ENCODE peak calls at places on chromosomes 16 and 17, in five cellular contexts. R, U, Q, J and L are unnamed samples.

GRCh38 chr17:33560871-33561270 is 267.8 kb upstream of the ASIC2 start:
- DNase-seq in U (no peak), Q (no peak), J (no peak), R (no peak), L (no peak)

GRCh38 chr17:21282850-21283249 is 1.7 kb upstream of the MAP2K3 start:
- DNase-seq in U (no peak), R (no peak), J (no peak), Q (no peak), L (no peak)

GRCh38 chr16:77998350-77999023 is 23.9 kb upstream of the CLEC3A start:
- DNase-seq in R (no peak), J (no peak), U (no peak), Q (no peak), L (no peak)

GRCh38 chr17:60305141-60305540 is 86.8 kb downstream of the USP32 start:
- DNase-seq in U (no peak), R (no peak), J (no peak), Q (peak; percentile 9), L (peak; percentile 8)

GRCh38 chr16:64470916-64471315 is 650.9 kb downstream of the CDH11 start:
- DNase-seq in R (no peak), U (no peak), J (no peak), Q (no peak), L (no peak)

GRCh38 chr17:60089097-60089844 is 10.6 kb upstream of the HEATR6 start:
- DNase-seq in R (no peak), U (no peak), J (no peak), Q (no peak), L (no peak)

GRCh38 chr16:27383511-27384243 is 18.3 kb upstream of the IL21R start:
- DNase-seq in R (no peak), U (no peak), Q (no peak), J (no peak), L (no peak)

GRCh38 chr17:50059256-50059655 is 3.3 kb downstream of the ITGA3 start:
- DNase-seq in R (no peak), U (no peak), Q (peak; percentile 31), J (no peak), L (peak; percentile 90)

GRCh38 chr16:84893467-84893848 is 73.7 kb downstream of the CRISPLD2 start:
- DNase-seq in Q (no peak), J (no peak), U (no peak), R (no peak), L (no peak)

GRCh38 chr16:19741354-19741753 is 23.3 kb downstream of the IQCK start:
- DNase-seq in U (no peak), R (no peak), J (no peak), Q (no peak), L (no peak)

GRCh38 chr16:19745286-19746018 is 27.4 kb downstream of the IQCK start:
- DNase-seq in R (no peak), U (no peak), Q (no peak), J (no peak), L (no peak)

GRCh38 chr16:19743816-19744159 is 25.7 kb downstream of the IQCK start:
- DNase-seq in J (no peak), Q (no peak), U (no peak), R (no peak), L (no peak)

GRCh38 chr16:19746561-19746960 is 28.5 kb downstream of the IQCK start:
- DNase-seq in J (no peak), R (peak; percentile 63), Q (no peak), U (no peak), L (no peak)

DNA sequence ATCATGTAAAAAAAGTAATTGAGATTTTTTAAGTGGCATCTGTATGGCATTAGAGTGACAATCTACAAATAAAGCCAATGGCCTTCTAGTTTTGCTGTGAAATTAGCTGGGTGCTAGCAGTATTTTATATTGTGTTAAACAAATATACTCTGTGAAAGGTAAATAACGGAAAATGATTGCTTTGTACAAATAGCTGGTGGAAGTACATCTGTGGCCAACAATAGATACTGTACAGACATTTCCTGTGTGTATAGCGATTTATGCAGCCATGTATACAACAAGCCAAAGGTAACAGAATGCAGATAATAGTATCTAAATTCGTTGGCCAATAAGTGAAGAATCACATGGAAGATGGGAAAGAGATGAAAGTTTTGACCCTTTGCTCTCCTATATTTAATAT is 26.6 kb downstream of the IQCK start:
- DNase-seq in U (no peak), R (no peak), Q (no peak), J (no peak), L (no peak)
- H3K9ac ChIP-seq in U (no peak overlapping the region), R (no peak overlapping the region), Q (peak overlapping the region; percentile 30), J (no peak overlapping the region), L (no peak overlapping the region)

DNA sequence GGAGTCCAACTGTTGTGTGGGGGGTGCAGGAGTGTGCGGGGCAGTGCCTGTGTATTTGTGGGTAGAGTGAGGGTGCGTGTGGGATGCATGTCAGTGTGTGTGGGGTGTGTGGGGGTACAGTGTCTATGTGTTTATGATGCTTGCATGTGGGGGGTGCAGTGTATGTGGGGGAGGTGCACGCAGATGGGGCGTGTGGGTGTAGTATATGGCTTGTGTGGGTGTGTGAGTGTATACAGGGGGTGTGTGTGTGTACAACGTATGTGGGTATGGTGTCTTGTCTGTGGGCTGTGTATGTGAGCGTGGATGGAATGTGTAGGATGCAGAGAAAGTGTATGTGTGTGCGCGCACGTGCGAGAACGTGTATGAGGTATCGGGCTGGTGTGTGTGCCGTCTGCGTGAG is 160.4 kb downstream of the ZFHX3 start:
- DNase-seq in U (no peak), Q (no peak), R (no peak), J (no peak), L (no peak)
- H2BK12ac ChIP-seq in U (no peak overlapping the region), Q (no peak overlapping the region), R (no peak overlapping the region), J (no peak overlapping the region), L (no peak overlapping the region)

DNA sequence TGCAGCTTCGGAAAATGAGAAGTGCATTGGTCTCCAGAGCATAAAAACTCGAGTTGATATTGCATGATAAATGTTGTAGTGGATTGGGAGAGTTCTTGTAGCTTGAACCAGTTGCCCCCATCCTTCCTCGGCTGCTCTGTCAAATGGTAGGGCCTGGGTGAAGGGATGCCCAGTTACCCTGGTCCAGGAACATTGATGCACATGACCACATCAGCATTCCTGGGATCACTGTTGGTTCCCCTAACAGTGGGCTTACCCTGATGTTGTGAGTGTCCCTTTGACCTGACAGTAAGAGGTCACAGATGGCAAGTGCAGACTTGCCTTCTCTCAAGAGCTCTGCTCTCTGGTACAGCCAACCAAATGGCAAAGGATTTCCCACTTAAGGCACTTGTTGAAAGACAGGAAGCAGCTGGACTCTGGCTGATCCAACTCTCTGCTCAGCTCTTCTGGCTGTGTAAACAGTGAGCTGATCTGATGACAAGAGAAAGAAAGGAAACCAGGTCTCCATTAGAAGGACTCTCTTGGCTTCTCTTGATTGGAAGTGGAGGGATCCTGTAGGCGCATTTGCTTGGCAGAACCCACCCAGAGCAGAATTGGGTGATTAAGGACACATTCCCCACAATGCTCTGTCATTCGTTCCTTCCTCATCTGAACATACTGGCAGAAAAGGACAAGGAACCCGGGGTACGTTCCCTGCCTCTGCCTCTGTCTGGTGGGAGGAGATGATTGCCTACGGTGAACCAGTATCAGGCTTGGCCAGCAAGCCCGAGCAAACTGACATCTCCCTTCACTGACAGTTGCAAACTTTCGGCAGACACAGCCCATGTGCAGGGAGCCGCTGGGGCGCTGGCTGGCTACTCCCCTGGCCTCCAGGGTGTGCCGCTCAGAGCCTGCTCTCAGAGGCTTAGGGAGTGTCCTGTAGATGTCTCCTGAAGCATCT is 29.3 kb downstream of the LDHD start:
- DNase-seq in J (no peak), R (no peak), Q (peak; percentile 89), U (no peak), L (no peak)
- H3K9ac ChIP-seq in J (no peak overlapping the region), R (no peak overlapping the region), Q (peak overlapping the region; percentile 53), U (no peak overlapping the region), L (no peak overlapping the region)

GRCh38 chr16:87391950-87392822 is at the start of gene MAP1LC3B:
- DNase-seq in J (peak; percentile 99), R (peak; percentile 98), U (peak; percentile 96), Q (peak; percentile 94), L (peak; percentile 98)
- H2BK12ac ChIP-seq in J (no peak within 1 kb of the TSS), R (no peak within 1 kb of the TSS), U (no peak within 1 kb of the TSS), Q (peak within 1 kb of the TSS; percentile 57), L (peak within 1 kb of the TSS; percentile 33)